ENCODE peak calls at places on chromosomes 11 and 22, in eight cellular contexts. J is fibroblast of gingiva; K is spleen; D is HuH-7.5; H is stimulated activated CD4-positive, alpha-beta T cell treated with anti-CD3 and anti-CD28 coated beads, Interleukin-15, amount 100 ng/mL, for 24 hours; R is ACHN; A is activated CD4-positive, alpha-beta memory T cell treated with anti-CD3 and anti-CD28 coated beads for 36 hours; S is GM12865. W is an unnamed sample.
A peak's percentile ranks its signal among the peaks of the same experiment; 100 is the strongest.

GRCh38 chr11:61552108-61552635 is 28.7 kb downstream of the SYT7 start:
- DNase-seq in J (no peak), K (no peak), D (no peak), H (no peak), R (no peak), A (no peak), S (no peak), W (no peak)

GRCh38 chr11:105811242-105811641 is 201.4 kb downstream of the GRIA4 start:
- DNase-seq in J (no peak), K (no peak), D (no peak), H (no peak), R (no peak), A (no peak), S (no peak), W (no peak)

GRCh38 chr22:46734830-46735453 is 3.1 kb downstream of the CERK start:
- DNase-seq in J (peak; percentile 38), K (peak; percentile 93), D (no peak), H (peak; percentile 68), R (peak; percentile 10), A (peak; percentile 79), S (peak; percentile 88), W (no peak)

GRCh38 chr22:49992921-49993648 is 19.5 kb downstream of the IL17REL start:
- DNase-seq in J (peak; percentile 42), K (peak; percentile 94), D (peak; percentile 84), H (peak; percentile 84), R (peak; percentile 49), A (peak; percentile 83), S (peak; percentile 74), W (no peak)

GRCh38 chr11:128868851-128869671 is 2.0 kb upstream of the KCNJ1 start:
- DNase-seq in J (no peak), K (no peak), D (no peak), H (peak; percentile 49), R (no peak), A (peak; percentile 44), S (no peak), W (no peak)

GRCh38 chr11:67611165-67611564 is 4.4 kb downstream of the NDUFV1 start:
- DNase-seq in J (no peak), K (peak; percentile 78), D (no peak), H (no peak), R (no peak), A (no peak), S (no peak), W (no peak)

GRCh38 chr11:113531575-113532451 is 56.6 kb upstream of the DRD2 start:
- DNase-seq in J (peak; percentile 16), K (no peak), D (no peak), H (no peak), R (no peak), A (no peak), S (no peak), W (no peak)

GRCh38 chr11:71305451-71306125 is 53.2 kb upstream of the SHANK2 start:
- DNase-seq in J (no peak), K (peak; percentile 60), D (no peak), H (no peak), R (no peak), A (no peak), S (no peak), W (peak; percentile 18)

GRCh38 chr11:101128571-101129202 is 926 bp downstream of the PGR start:
- DNase-seq in J (no peak), K (peak; percentile 66), D (no peak), H (peak; percentile 1), R (no peak), A (no peak), S (no peak), W (no peak)

GRCh38 chr11:118607401-118608267 is at the start of gene PHLDB1:
- DNase-seq in J (peak; percentile 71), K (peak; percentile 84), D (peak; percentile 62), H (peak; percentile 64), R (peak; percentile 67), A (peak; percentile 57), S (peak; percentile 25), W (peak; percentile 73)

GRCh38 chr11:125514336-125515101 is 18.5 kb upstream of the FEZ1 start:
- DNase-seq in J (no peak), K (no peak), D (no peak), H (peak; percentile 72), R (no peak), A (peak; percentile 79), S (peak; percentile 89), W (no peak)

GRCh38 chr22:23715811-23716355 is 25.1 kb downstream of the RGL4 start:
- DNase-seq in J (no peak), K (peak; percentile 76), D (no peak), H (no peak), R (no peak), A (no peak), S (no peak), W (no peak)

GRCh38 chr11:11641581-11641980 is 19.8 kb upstream of the GALNT18 start:
- DNase-seq in J (no peak), K (no peak), D (no peak), H (no peak), R (no peak), A (no peak), S (no peak), W (no peak)

GRCh38 chr22:26286091-26286780 is 117.0 kb downstream of the SEZ6L start:
- DNase-seq in J (no peak), K (no peak), D (no peak), H (no peak), R (no peak), A (no peak), S (no peak), W (no peak)

GRCh38 chr22:30816413-30816812 is 121.7 kb downstream of the OSBP2 start:
- DNase-seq in J (no peak), K (no peak), D (no peak), H (no peak), R (no peak), A (no peak), S (no peak), W (no peak)

GRCh38 chr11:120827820-120828219 is 196.1 kb upstream of the TBCEL start:
- DNase-seq in J (no peak), K (peak; percentile 18), D (no peak), H (no peak), R (no peak), A (no peak), S (no peak), W (no peak)

GRCh38 chr11:46315033-46315738 is 32.1 kb upstream of the DGKZ start:
- DNase-seq in J (peak; percentile 69), K (peak; percentile 81), D (peak; percentile 93), H (peak; percentile 85), R (peak; percentile 78), A (peak; percentile 83), S (peak; percentile 79), W (peak; percentile 73)

GRCh38 chr22:49331878-49332277 is 495.8 kb downstream of the BRD1 start:
- DNase-seq in J (no peak), K (peak; percentile 50), D (no peak), H (no peak), R (no peak), A (no peak), S (no peak), W (peak; percentile 55)

GRCh38 chr22:30605449-30606110 is 1.4 kb upstream of the TCN2 start:
- DNase-seq in J (peak; percentile 36), K (no peak), D (peak; percentile 45), H (peak; percentile 64), R (peak; percentile 65), A (peak; percentile 70), S (peak; percentile 74), W (peak; percentile 69)

GRCh38 chr22:49094151-49094550 is 733.5 kb downstream of the BRD1 start:
- DNase-seq in J (no peak), K (peak; percentile 54), D (no peak), H (no peak), R (no peak), A (no peak), S (no peak), W (no peak)

GRCh38 chr11:47980907-47981621 is 705 bp downstream of the PTPRJ start:
- DNase-seq in J (peak; percentile 28), K (peak; percentile 91), D (peak; percentile 46), H (peak; percentile 54), R (peak; percentile 43), A (peak; percentile 39), S (peak; percentile 41), W (no peak)

GRCh38 chr11:36108812-36109498 is 165.1 kb downstream of the LDLRAD3 start:
- DNase-seq in J (no peak), K (no peak), D (no peak), H (no peak), R (no peak), A (no peak), S (no peak), W (no peak)

GRCh38 chr22:50270302-50271010 is at the start of gene MAPK11:
- DNase-seq in J (peak; percentile 62), K (peak; percentile 91), D (peak; percentile 97), H (peak; percentile 81), R (peak; percentile 77), A (peak; percentile 82), S (peak; percentile 77), W (peak; percentile 73)